ENCODE peak calls at places on chromosomes 16 and 17, in six cellular contexts. S is cardiac muscle cell, E is heart left ventricle, Q is Peyer's patch, M is fibroblast of villous mesenchyme, T is GM13977. C is an unnamed sample.

GRCh38 chr17:3993493-3994220 is 29.4 kb upstream of the ATP2A3 start:
- DNase-seq in Q (no peak), T (peak; percentile 84), E (no peak), M (peak; percentile 46), S (no peak), C (no peak)

GRCh38 chr17:78723001-78723796 is 58.9 kb downstream of the CYTH1 start:
- DNase-seq in E (peak; percentile 57), S (peak; percentile 49), Q (no peak), M (peak; percentile 39), T (no peak), C (no peak)

GRCh38 chr16:27450836-27451341 is 48.9 kb downstream of the IL21R start:
- DNase-seq in Q (no peak), S (peak; percentile 22), T (no peak), E (no peak), M (peak; percentile 33), C (peak; percentile 41)

GRCh38 chr17:80731255-80731840 is 186.7 kb downstream of the RPTOR start:
- DNase-seq in T (no peak), Q (no peak), M (no peak), E (no peak), S (no peak), C (no peak)

GRCh38 chr17:12634789-12635414 is 30.8 kb upstream of the MYOCD start:
- DNase-seq in T (no peak), S (peak; percentile 9), M (peak; percentile 19), Q (no peak), E (no peak), C (no peak)

GRCh38 chr16:30534368-30535105 is at the start of gene ZNF747:
- DNase-seq in E (peak; percentile 95), S (peak; percentile 87), Q (peak; percentile 94), M (peak; percentile 84), T (peak; percentile 95), C (peak; percentile 86)

GRCh38 chr17:73519011-73519410 is 125.2 kb downstream of the SDK2 start:
- DNase-seq in Q (no peak), T (no peak), S (no peak), E (no peak), M (no peak), C (no peak)

GRCh38 chr17:41024702-41025101 is 2.3 kb downstream of the KRTAP1-5 start:
- DNase-seq in S (no peak), M (peak; percentile 46), Q (no peak), E (no peak), T (no peak), C (no peak)

GRCh38 chr16:49961087-49961486 is 63.9 kb upstream of the CNEP1R1 start:
- DNase-seq in S (peak; percentile 56), T (no peak), M (no peak), Q (no peak), E (no peak), C (no peak)

GRCh38 chr17:35947156-35947585 is 3.7 kb upstream of the LYZL6 start:
- DNase-seq in Q (peak; percentile 65), T (peak; percentile 49), M (peak; percentile 28), E (peak; percentile 19), S (peak; percentile 58), C (peak; percentile 33)

GRCh38 chr16:55502801-55503366 is 6.0 kb upstream of the LPCAT2 start:
- DNase-seq in S (peak; percentile 98), T (peak; percentile 7), E (peak; percentile 89), Q (peak; percentile 91), M (peak; percentile 99), C (no peak)

GRCh38 chr17:61205931-61206330 is 193.7 kb upstream of the TBX2 start:
- DNase-seq in M (no peak), S (no peak), T (no peak), E (no peak), Q (no peak), C (no peak)
- TF ChIP-seq CTCF in M (no peak), S (no peak), T (no peak), E (no peak), Q (no peak), C (no peak)

GRCh38 chr16:48434653-48435318 is 49.6 kb upstream of the SIAH1 start:
- DNase-seq in E (no peak), Q (no peak), M (peak; percentile 53), T (no peak), S (peak; percentile 79), C (no peak)
- TF ChIP-seq CTCF in E (no peak), Q (no peak), M (no peak), T (no peak), S (no peak), C (no peak)

DNA sequence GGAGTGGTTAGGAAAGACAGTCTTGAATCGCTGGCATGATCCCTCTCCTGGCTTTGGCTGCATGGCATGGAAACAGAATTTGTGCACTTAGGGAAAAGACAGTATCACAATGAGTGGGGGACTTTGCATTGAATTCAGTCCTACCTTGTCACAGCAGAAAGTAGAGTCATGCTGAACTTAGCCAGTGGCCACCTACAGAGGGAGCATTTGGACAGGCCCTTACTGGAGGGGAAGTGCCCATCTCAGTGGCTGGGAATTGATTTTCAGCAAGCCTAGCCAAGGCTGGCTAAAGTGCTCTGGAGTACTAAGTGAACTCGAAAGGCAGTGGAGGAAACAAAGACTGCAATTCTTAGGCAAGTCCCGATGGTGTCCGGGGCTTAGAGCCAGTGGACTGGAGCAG is 364.3 kb upstream of the TOM1L1 start:
- DNase-seq in M (no peak), S (no peak), T (no peak), E (no peak), Q (no peak), C (no peak)
- TF ChIP-seq CTCF in M (no peak), S (no peak), T (no peak), E (no peak), Q (no peak), C (no peak)

GRCh38 chr17:67082110-67082509 is 37.8 kb downstream of the CACNG1 start:
- DNase-seq in Q (no peak), S (no peak), E (no peak), T (peak; percentile 65), M (no peak), C (no peak)
- TF ChIP-seq CTCF in Q (no peak), S (no peak), E (no peak), T (peak; percentile 50), M (no peak), C (no peak)

DNA sequence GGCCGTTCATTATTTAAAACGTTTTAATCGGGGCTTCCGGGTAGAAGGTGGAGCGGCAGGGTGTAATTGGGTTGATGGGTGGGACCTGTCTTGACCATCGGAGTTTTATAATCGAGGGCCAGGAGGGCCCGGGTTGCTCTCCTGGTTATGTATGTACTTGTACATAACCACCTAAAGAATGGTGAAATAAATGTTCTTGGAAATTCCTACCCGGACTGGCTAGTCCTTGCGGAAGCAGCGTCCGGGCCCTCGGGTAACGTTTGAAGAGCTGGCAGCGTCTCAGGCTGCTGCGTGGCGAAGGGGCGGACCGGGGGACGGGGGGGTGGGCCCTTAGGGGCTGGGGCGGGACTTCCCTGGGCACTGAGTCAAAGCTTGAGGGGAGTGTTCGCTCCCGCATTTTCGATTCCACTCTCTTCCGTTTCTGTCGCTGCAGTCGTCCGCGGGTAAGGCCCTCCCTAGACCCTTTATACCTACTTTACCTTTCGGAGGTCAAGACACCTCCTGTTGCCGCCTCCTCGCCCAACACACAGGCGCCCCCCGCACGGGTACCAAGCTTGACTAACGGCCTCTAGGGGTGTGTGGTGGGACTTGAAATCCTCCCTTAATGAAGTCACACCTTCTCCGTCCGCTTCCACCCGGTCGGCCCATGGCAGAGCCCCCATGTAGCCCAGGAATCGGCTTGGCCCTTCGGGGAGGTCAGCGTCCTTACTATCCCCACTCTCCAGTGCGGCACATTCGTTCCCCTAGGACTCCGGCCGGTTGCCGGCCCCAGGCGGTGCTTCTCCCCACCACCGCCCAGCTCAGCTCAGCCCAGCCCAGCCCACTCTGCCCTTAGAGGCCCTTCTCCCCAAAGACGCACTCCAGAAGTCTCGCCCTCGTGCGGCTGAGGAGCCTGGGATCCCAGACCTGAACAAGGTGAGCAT is at the start of gene TMEM106A:
- DNase-seq in E (peak; percentile 84), S (peak; percentile 93), T (peak; percentile 91), Q (peak; percentile 84), M (peak; percentile 93), C (peak; percentile 72)
- TF ChIP-seq CTCF in E (no peak), S (peak; percentile 42), T (peak; percentile 26), Q (no peak), M (peak; percentile 43), C (peak; percentile 52)

DNA sequence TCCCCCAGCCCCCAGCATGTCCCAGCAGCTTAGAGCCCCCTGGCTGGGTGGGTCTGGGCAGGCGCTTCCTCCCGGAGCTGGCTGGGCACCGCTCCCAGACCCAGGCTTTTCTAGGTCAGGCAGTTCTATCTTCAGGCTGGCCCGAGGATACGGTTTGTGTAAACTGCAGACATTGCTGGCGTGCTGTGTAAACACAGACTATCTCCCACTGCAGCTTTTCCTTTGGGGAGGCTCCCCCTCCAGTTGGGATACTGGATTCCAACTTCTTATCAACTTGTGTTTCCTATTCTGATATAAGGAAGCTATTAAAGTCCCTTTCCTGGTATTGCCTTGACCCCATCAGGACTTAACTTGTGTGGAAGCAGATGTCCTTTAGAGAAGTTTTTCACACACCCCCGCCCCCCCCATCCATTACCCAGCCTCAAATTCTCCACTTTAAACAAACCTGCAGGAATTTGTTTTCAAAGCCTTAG is 18.3 kb upstream of the GNA13 start:
- DNase-seq in E (peak; percentile 69), M (peak; percentile 93), Q (peak; percentile 65), S (peak; percentile 77), T (no peak), C (no peak)
- TF ChIP-seq CTCF in E (no peak), M (peak; percentile 19), Q (no peak), S (no peak), T (no peak), C (no peak)

DNA sequence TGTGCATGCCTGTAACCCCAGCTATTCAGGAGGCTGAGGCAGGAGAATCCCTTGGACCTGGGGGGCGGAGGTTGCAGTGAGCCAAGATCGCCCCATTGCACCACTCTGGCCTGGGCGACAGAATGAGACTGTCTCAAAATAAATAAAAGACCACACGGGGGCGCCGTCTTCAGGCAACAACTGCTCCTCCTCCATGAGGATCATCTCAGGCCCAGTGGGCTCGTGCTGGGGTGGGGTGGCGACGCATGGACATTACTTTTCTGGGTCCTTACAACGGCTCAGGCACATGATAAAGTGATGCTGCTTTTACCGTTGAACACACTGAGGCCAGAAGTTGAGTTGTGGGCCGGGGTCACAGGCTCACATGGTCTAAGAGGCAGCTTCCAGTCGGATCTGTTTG is 56.2 kb downstream of the PRMT7 start:
- DNase-seq in T (peak; percentile 74), S (peak; percentile 48), Q (no peak), M (peak; percentile 37), E (no peak), C (no peak)
- TF ChIP-seq CTCF in T (peak; percentile 63), S (peak; percentile 32), Q (peak; percentile 25), M (peak; percentile 34), E (no peak), C (peak; percentile 54)

GRCh38 chr17:48484256-48484655 is 46.6 kb downstream of the HOXB1 start:
- DNase-seq in S (no peak), E (no peak), Q (no peak), T (no peak), M (peak; percentile 24), C (no peak)
- TF ChIP-seq CTCF in S (no peak), E (no peak), Q (no peak), T (no peak), M (no peak), C (no peak)

GRCh38 chr17:75845058-75845711 is 981 bp upstream of the UNC13D start:
- DNase-seq in S (peak; percentile 69), E (peak; percentile 86), M (peak; percentile 65), Q (peak; percentile 91), T (peak; percentile 92), C (peak; percentile 62)
- TF ChIP-seq CTCF in S (peak; percentile 73), E (peak; percentile 78), M (peak; percentile 81), Q (peak; percentile 78), T (peak; percentile 76), C (peak; percentile 63)

GRCh38 chr16:4734063-4734729 is at the start of the genes ANKS3 and DNAAF8:
- DNase-seq in S (peak; percentile 99), E (peak; percentile 97), Q (peak; percentile 96), M (peak; percentile 98), T (peak; percentile 93), C (peak; percentile 78)
- TF ChIP-seq CTCF in S (no peak), E (no peak), Q (no peak), M (no peak), T (no peak), C (no peak)